ENCODE peak calls at places on chromosomes 12 and 14, in four cellular contexts. U is left ventricle myocardium inferior, J is mucosa of descending colon, Z is right atrium auricular region. L is an unnamed sample.

GRCh38 chr12:110689002-110689600 is at the start of gene HVCN1:
- DNase-seq in Z (peak; percentile 69), J (peak; percentile 64), U (peak; percentile 73), L (no peak)

GRCh38 chr12:7374423-7375144 is 69.4 kb downstream of the CD163L1 start:
- DNase-seq in J (peak; percentile 47), Z (no peak), U (peak; percentile 17), L (no peak)

GRCh38 chr12:100229876-100230275 is 29.3 kb downstream of the ACTR6 start:
- DNase-seq in J (no peak), Z (no peak), U (no peak), L (no peak)

GRCh38 chr14:98070521-98070920 is 1201.5 kb downstream of the BCL11B start:
- DNase-seq in J (no peak), U (no peak), Z (no peak), L (no peak)

GRCh38 chr14:72700338-72701231 is 193.3 kb downstream of the DPF3 start:
- DNase-seq in U (no peak), Z (no peak), J (no peak), L (no peak)

GRCh38 chr14:50871914-50872732 is at the start of gene ABHD12B:
- DNase-seq in J (peak; percentile 51), U (no peak), Z (no peak), L (no peak)

GRCh38 chr14:52879958-52880357 is 70.9 kb downstream of the FERMT2 start:
- DNase-seq in J (no peak), Z (no peak), U (no peak), L (no peak)

GRCh38 chr12:18323159-18323558 is 61.8 kb downstream of the PIK3C2G start:
- DNase-seq in U (no peak), Z (no peak), J (no peak), L (no peak)

GRCh38 chr14:95527392-95528002 is 7.4 kb upstream of the GLRX5 start:
- DNase-seq in Z (peak; percentile 82), J (no peak), U (no peak), L (no peak)

GRCh38 chr12:32198555-32198954 is 91.9 kb downstream of the BICD1 start:
- DNase-seq in U (no peak), J (no peak), Z (no peak), L (no peak)

GRCh38 chr14:100824156-100824555 is 1.8 kb upstream of the MEG3 start:
- DNase-seq in Z (peak; percentile 76), J (peak; percentile 33), U (peak; percentile 57), L (no peak)

GRCh38 chr12:124233846-124234620 is 60.9 kb upstream of the RFLNA start:
- DNase-seq in Z (no peak), J (no peak), U (no peak), L (no peak)

GRCh38 chr12:16329594-16329993 is 17.9 kb upstream of the MGST1 start:
- DNase-seq in U (no peak), Z (no peak), J (no peak), L (no peak)

GRCh38 chr12:92942905-92943304 is 13.8 kb upstream of the EEA1 start:
- DNase-seq in Z (no peak), J (no peak), U (no peak), L (no peak)

GRCh38 chr12:386651-387050 is 2.5 kb downstream of the KDM5A start:
- DNase-seq in U (no peak), J (no peak), Z (no peak), L (no peak)

GRCh38 chr12:26338574-26339572 is 143.5 kb downstream of the SSPN start:
- DNase-seq in Z (no peak), J (no peak), U (no peak), L (no peak)

GRCh38 chr12:10715491-10715890 is 7.6 kb downstream of the YBX3 start:
- DNase-seq in U (no peak), Z (no peak), J (no peak), L (no peak)

GRCh38 chr14:51738754-51739153 is 87.0 kb downstream of the FRMD6 start:
- DNase-seq in J (no peak), U (no peak), Z (no peak), L (no peak)

GRCh38 chr12:58803893-58804292 is 116.4 kb downstream of the LRIG3 start:
- DNase-seq in J (no peak), U (no peak), Z (no peak), L (no peak)

GRCh38 chr12:116673713-116674112 is 64.2 kb downstream of the SPRING1 start:
- DNase-seq in J (no peak), Z (no peak), U (no peak), L (no peak)

GRCh38 chr12:122202017-122202416 is 1.5 kb upstream of the B3GNT4 start:
- DNase-seq in J (no peak), Z (no peak), U (no peak), L (no peak)

GRCh38 chr14:66701813-66702212 is 193.9 kb downstream of the GPHN start:
- DNase-seq in J (no peak), Z (no peak), U (no peak), L (no peak)

GRCh38 chr12:1806301-1807106 is 13.9 kb upstream of the LRTM2 start:
- DNase-seq in J (peak; percentile 20), U (peak; percentile 7), Z (no peak), L (no peak)

GRCh38 chr12:50678650-50679049 is 85.3 kb upstream of the ATF1 start:
- DNase-seq in U (no peak), Z (no peak), J (no peak), L (no peak)
- H3K4me1 ChIP-seq in U (peaks cover 16% of the 10 kb centered on the region), Z (no peaks in the 10 kb centered on the region), J (no peaks in the 10 kb centered on the region), L (no peaks in the 10 kb centered on the region)

DNA sequence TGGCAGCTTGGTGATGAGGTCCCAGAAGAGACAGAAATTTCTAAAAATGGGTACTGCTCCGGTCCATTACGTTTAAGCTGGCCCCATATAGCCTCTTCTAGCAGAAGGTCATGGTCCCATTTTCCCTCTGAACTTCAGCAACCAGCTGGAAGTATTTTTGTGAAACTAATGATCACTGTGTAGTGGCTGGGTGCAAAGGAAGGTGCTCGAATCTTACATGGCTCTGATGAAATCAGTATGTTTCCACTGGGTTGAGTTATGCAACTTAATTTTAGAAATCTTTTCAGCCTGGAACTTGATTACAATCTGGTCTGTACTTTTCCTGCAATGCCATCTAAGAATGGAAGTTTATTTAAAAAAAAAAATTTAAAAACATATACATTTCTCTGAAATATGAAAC is 228.5 kb downstream of the FOXN3 start:
- DNase-seq in U (no peak), J (no peak), Z (no peak), L (no peak)
- H3K4me1 ChIP-seq in U (peaks cover 47% of the 10 kb centered on the region), J (no peaks in the 10 kb centered on the region), Z (peaks cover 42% of the 10 kb centered on the region), L (peaks cover 23% of the 10 kb centered on the region)

DNA sequence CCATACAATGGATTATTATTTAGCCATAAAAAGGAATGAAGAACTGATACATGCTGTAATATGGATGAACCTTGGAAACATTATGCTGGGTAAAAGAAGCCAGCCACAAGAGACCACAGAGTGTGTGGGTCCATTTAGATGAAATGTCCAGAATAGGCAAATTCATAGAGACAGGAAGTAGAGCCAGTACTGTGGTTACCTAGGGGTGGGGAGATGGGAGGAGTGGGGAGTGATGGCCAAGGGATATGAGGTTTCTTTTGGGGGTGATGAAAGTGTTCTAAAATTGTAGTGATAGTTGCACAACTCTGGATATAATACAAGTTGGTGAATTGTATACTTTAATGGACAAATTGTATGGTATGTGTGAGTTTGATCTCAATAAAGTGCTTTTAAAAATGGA is 18.6 kb downstream of the JDP2 start:
- DNase-seq in J (no peak), Z (no peak), U (no peak), L (no peak)
- H3K4me1 ChIP-seq in J (peaks cover 33% of the 10 kb centered on the region), Z (peaks cover 74% of the 10 kb centered on the region), U (peaks cover 88% of the 10 kb centered on the region), L (peaks cover 75% of the 10 kb centered on the region)

GRCh38 chr14:69651653-69652052 is 40.3 kb downstream of the SUSD6 start:
- DNase-seq in Z (no peak), U (no peak), J (no peak), L (no peak)
- H3K4me1 ChIP-seq in Z (peaks cover 83% of the 10 kb centered on the region), U (peaks cover 93% of the 10 kb centered on the region), J (peaks cover 79% of the 10 kb centered on the region), L (peaks cover 88% of the 10 kb centered on the region)

DNA sequence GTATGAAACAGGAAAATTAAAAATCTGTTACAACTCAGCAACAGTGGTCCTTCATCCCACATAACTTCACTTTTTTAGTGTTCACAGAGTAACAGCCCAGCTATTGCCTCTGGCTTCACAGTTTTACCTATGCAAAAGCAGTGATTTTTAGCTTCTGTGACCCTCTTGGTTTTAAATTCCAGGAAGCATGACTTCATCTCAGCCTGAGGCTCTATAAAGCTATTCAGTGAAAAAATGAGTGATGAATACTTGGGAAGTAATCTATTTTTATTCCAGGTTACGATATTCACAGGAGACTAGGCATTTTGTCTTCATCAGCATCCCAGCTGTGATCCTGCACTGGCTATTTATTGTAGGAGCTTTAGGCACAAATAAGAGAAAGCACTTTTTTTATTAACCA is 164.8 kb downstream of the SNAPC1 start:
- DNase-seq in U (no peak), J (no peak), Z (no peak), L (no peak)
- H3K4me1 ChIP-seq in U (no peaks in the 10 kb centered on the region), J (no peaks in the 10 kb centered on the region), Z (no peaks in the 10 kb centered on the region), L (no peaks in the 10 kb centered on the region)

GRCh38 chr14:102688290-102688689 is 89.0 kb upstream of the TRAF3 start:
- DNase-seq in J (no peak), U (no peak), Z (no peak), L (no peak)

GRCh38 chr14:102683399-102684275 is 91.2 kb downstream of the RCOR1 start:
- DNase-seq in U (no peak), Z (no peak), J (peak; percentile 77), L (no peak)

GRCh38 chr14:102684276-102684663 is 91.8 kb downstream of the RCOR1 start:
- DNase-seq in Z (no peak), J (no peak), U (no peak), L (no peak)

GRCh38 chr14:102690509-102691286 is 86.6 kb upstream of the TRAF3 start:
- DNase-seq in Z (no peak), U (no peak), J (no peak), L (no peak)

DNA sequence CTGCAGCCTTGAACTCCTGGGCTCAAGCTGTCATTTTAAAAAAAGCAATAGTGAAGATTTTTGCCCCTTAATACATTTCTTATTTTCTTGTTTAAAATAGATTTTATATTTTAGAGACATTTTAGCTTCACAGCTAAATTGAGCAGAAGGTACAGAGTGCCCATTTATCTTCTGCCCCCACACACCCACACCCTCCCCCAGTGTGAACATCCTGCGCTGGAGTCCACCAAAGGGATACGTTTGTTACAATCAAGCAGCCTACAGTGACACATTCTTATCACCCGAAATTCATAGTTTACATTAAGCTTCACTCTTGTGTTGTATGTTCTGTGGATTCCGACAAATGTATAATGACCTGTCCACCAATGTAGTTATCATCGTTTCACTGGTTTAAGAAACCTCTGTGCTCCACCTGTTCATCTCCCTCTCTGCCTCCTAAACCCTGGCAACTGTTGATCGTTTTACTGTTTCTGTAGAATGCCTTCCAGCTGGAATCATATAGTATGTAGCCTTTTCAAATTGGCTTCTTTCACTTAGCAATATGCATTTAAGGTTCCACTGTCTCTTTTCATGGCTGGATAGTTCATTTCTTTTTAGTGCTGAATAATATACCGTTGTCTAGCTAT is 91.0 kb upstream of the TRAF3 start:
- DNase-seq in U (no peak), J (no peak), Z (no peak), L (no peak)
- H3K4me1 ChIP-seq in U (peaks cover 8% of the 10 kb centered on the region), J (peaks cover 12% of the 10 kb centered on the region), Z (no peaks in the 10 kb centered on the region), L (no peaks in the 10 kb centered on the region)

GRCh38 chr12:49790741-49791140 is 37.5 kb downstream of the NCKAP5L start:
- DNase-seq in J (no peak), U (no peak), Z (no peak), L (no peak)
- H3K4me1 ChIP-seq in J (no peaks in the 10 kb centered on the region), U (no peaks in the 10 kb centered on the region), Z (no peaks in the 10 kb centered on the region), L (no peaks in the 10 kb centered on the region)

L was measured in esophagus muscularis mucosa.